ENCODE peak calls at places on chromosomes 13 and 19, in eight cellular contexts. U, Q, S, G, Z, X, H and F are unnamed samples.

GRCh38 chr13:93624371-93624777 is 397.8 kb downstream of the GPC6 start:
- DNase-seq in U (no peak), Q (peak), S (no peak), G (no peak), Z (no peak), X (no peak), H (no peak), F (peak)

GRCh38 chr13:20090349-20090748 is 70.5 kb downstream of the GJA3 start:
- DNase-seq in U (no peak), Q (no peak), S (no peak), G (no peak), Z (no peak), X (no peak), H (no peak), F (no peak)

GRCh38 chr19:33553530-33554310 is 32.1 kb upstream of the PEPD start:
- DNase-seq in U (no peak), Q (no peak), S (no peak), G (no peak), Z (no peak), X (no peak), H (no peak), F (no peak)

GRCh38 chr13:94345374-94346195 is 133.9 kb downstream of the DCT start:
- DNase-seq in U (no peak), Q (peak), S (no peak), G (no peak), Z (peak), X (peak), H (peak), F (peak)

GRCh38 chr13:101127741-101128353 is 288.5 kb downstream of the NALCN start:
- DNase-seq in U (peak), Q (peak), S (peak), G (no peak), Z (peak), X (peak), H (peak), F (peak)

GRCh38 chr13:113208424-113209335 is at the start of gene PCID2:
- DNase-seq in U (peak), Q (peak), S (peak), G (peak), Z (peak), X (peak), H (peak), F (no peak)

GRCh38 chr13:70108276-70108845 is at the start of gene KLHL1:
- DNase-seq in U (peak), Q (no peak), S (no peak), G (no peak), Z (no peak), X (no peak), H (no peak), F (no peak)

GRCh38 chr13:42484396-42484795 is 89.6 kb upstream of the TNFSF11 start:
- DNase-seq in U (no peak), Q (peak), S (no peak), G (no peak), Z (no peak), X (no peak), H (no peak), F (no peak)

GRCh38 chr13:113158946-113159345 is 498 bp downstream of the PROZ start:
- DNase-seq in U (peak), Q (no peak), S (no peak), G (no peak), Z (no peak), X (no peak), H (no peak), F (no peak)

GRCh38 chr13:95644611-95645052 is at the start of gene DZIP1:
- DNase-seq in U (peak), Q (peak), S (no peak), G (peak), Z (no peak), X (peak), H (peak), F (peak)
- H3K4me3 ChIP-seq in U (peak), Q (peak), S (no peak), G (peak), Z (peak), X (peak), H (peak), F (peak)

GRCh38 chr19:55606471-55606787 is 982 bp downstream of the ZNF865 start:
- DNase-seq in U (no peak), Q (no peak), S (no peak), G (no peak), Z (no peak), X (no peak), H (no peak), F (no peak)
- TF ChIP-seq CTCF in U (no peak), Q (no peak), S (no peak), G (no peak), Z (no peak), X (no peak), H (no peak), F (no peak)

DNA sequence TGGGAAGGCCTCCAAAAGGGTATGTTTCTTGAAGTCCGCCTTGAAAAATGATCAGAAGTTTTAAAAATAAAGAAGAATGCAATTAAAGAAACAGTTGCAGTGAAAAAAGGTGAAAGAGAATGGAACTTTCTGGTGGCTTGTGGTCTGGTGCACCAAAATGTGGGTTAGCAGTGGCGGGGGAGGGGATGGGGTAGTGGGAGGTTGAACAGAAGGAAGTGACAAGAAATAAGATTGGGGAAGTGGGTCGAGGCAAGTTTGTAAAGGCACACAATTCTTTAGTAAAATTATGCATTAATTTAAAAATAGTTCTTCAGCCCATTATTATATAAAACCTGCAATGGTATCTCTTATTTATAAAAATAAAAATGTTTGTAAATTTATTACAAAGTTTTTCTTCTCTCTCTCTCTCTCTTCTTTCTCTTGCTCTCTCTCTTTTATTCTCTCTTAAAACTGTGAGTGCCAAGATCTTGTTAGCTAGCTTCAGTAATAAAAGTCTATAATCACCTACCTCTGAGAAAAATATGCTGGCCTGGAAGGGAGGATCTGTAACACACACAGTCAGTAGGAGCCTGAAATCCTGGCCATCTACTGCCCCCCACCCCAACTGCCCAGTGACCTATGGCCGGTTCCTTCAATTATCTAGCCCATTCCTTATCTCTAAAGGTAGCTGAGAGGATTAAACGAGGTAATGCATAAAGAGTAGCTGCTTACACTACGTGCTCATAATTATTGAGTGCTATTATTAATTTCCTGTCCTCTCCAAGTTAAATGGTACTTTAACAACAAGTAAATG is 2.2 kb downstream of the LCP1 start:
- DNase-seq in U (no peak), Q (no peak), S (no peak), G (no peak), Z (no peak), X (no peak), H (no peak), F (no peak)
- H3K4me3 ChIP-seq in U (no peak), Q (no peak), S (no peak), G (peak), Z (no peak), X (no peak), H (no peak), F (no peak)

GRCh38 chr19:8396563-8397203 is 6.5 kb downstream of the RAB11B start:
- DNase-seq in U (peak), Q (peak), S (no peak), G (peak), Z (no peak), X (peak), H (peak), F (peak)
- TF ChIP-seq CTCF in U (peak), Q (peak), S (peak), G (peak), Z (peak), X (peak), H (peak), F (peak)